ENCODE peak calls at places on chromosomes 1 and 21, in six cellular contexts. S, P, H, O, E and K are unnamed samples.

GRCh38 chr1:152461544-152461943 is 47.5 kb upstream of the CRNN start:
- DNase-seq in H (peak; percentile 66), S (no peak), E (peak; percentile 47), P (peak; percentile 68), O (no peak), K (peak; percentile 27)

GRCh38 chr21:40754466-40754865 is 92.5 kb downstream of the DSCAM start:
- DNase-seq in E (no peak), O (no peak), S (no peak), H (no peak), P (no peak), K (no peak)

GRCh38 chr1:46041974-46042373 is 90.5 kb downstream of the PIK3R3 start:
- DNase-seq in E (no peak), P (no peak), S (no peak), H (no peak), O (no peak), K (no peak)

GRCh38 chr1:108000620-108001105 is 35.7 kb upstream of the VAV3 start:
- DNase-seq in H (no peak), O (peak; percentile 91), S (no peak), P (no peak), E (no peak), K (no peak)

GRCh38 chr1:8373547-8374270 is 55.8 kb downstream of the SLC45A1 start:
- DNase-seq in O (peak; percentile 87), H (peak; percentile 90), E (peak; percentile 90), P (no peak), S (no peak), K (no peak)

GRCh38 chr1:44970317-44970716 is 16.1 kb downstream of the EIF2B3 start:
- DNase-seq in H (no peak), S (no peak), O (no peak), P (no peak), E (no peak), K (no peak)

GRCh38 chr21:34794686-34795085 is 125.9 kb downstream of the CLIC6 start:
- DNase-seq in O (no peak), H (no peak), S (no peak), E (no peak), P (no peak), K (no peak)

GRCh38 chr1:82343381-82343780 is 542.6 kb downstream of the ADGRL2 start:
- DNase-seq in H (no peak), O (no peak), E (no peak), P (no peak), S (no peak), K (no peak)

GRCh38 chr1:44811714-44812151 is 3.4 kb downstream of the BTBD19 start:
- DNase-seq in P (no peak), S (peak; percentile 52), H (no peak), E (peak; percentile 42), O (peak; percentile 73), K (no peak)

GRCh38 chr1:163046071-163046470 is 23.1 kb upstream of the RGS4 start:
- DNase-seq in H (no peak), O (no peak), S (no peak), P (no peak), E (peak; percentile 66), K (no peak)

GRCh38 chr1:53175302-53175913 is 21.2 kb upstream of the CPT2 start:
- DNase-seq in E (peak; percentile 23), S (no peak), H (no peak), O (no peak), P (no peak), K (no peak)

GRCh38 chr1:86380257-86380861 is 15.8 kb downstream of the ODF2L start:
- DNase-seq in S (no peak), H (no peak), O (no peak), E (peak; percentile 63), P (no peak), K (no peak)

GRCh38 chr1:155007253-155007828 is 4.7 kb downstream of the ZBTB7B start:
- DNase-seq in P (no peak), S (peak; percentile 90), E (no peak), H (no peak), O (peak; percentile 76), K (no peak)

GRCh38 chr1:158185770-158186705 is 5.3 kb downstream of the CD1D start:
- DNase-seq in E (no peak), P (no peak), H (no peak), S (no peak), O (no peak), K (no peak)